ENCODE peak calls at places on chromosomes 1 and 21, in four cellular contexts. P is fibroblast of lung; U is CD4-positive, alpha-beta T cell; N is Calu3. E is an unnamed sample.

GRCh38 chr21:26842976-26843911 is 2.0 kb downstream of the ADAMTS1 start:
- DNase-seq in P (peak; percentile 94), N (peak; percentile 82), U (no peak), E (peak; percentile 96)

GRCh38 chr1:109570414-109570813 is 22.0 kb downstream of the GNAI3 start:
- DNase-seq in P (peak; percentile 69), U (no peak), N (peak; percentile 27), E (no peak)

GRCh38 chr1:186806477-186806876 is 22.3 kb upstream of the PLA2G4A start:
- DNase-seq in N (peak; percentile 70), P (peak; percentile 14), U (no peak), E (peak; percentile 19)

GRCh38 chr1:47435506-47436303 is 2.1 kb upstream of the FOXD2 start:
- DNase-seq in N (no peak), U (no peak), P (no peak), E (no peak)

GRCh38 chr1:151851886-151852285 is 1.6 kb downstream of the THEM5 start:
- DNase-seq in U (no peak), N (no peak), P (no peak), E (no peak)

GRCh38 chr1:113792986-113793385 is 19.3 kb downstream of the RSBN1 start:
- DNase-seq in U (no peak), N (no peak), P (peak; percentile 67), E (peak; percentile 58)

GRCh38 chr1:60596791-60597748 is 485.3 kb upstream of the NFIA start:
- DNase-seq in N (no peak), P (peak; percentile 88), U (no peak), E (no peak)

GRCh38 chr1:44030606-44031050 is 634 bp downstream of the SLC6A9 start:
- DNase-seq in N (peak; percentile 70), U (no peak), P (peak; percentile 45), E (no peak)

GRCh38 chr21:25689226-25689625 is 45.5 kb downstream of the ATP5PF start:
- DNase-seq in N (no peak), P (peak; percentile 25), U (no peak), E (no peak)

GRCh38 chr21:25186278-25186677 is 421.0 kb downstream of the MRPL39 start:
- DNase-seq in U (no peak), P (peak; percentile 10), N (no peak), E (no peak)

GRCh38 chr1:115183711-115184259 is 94.5 kb upstream of the TSPAN2 start:
- DNase-seq in N (no peak), U (no peak), P (peak; percentile 38), E (no peak)

GRCh38 chr21:39444406-39445145 is 1.0 kb downstream of the LCA5L start:
- DNase-seq in N (no peak), U (no peak), P (peak; percentile 85), E (peak; percentile 53)

GRCh38 chr21:45850181-45850580 is 131.4 kb upstream of the COL6A1 start:
- DNase-seq in N (no peak), P (no peak), U (no peak), E (no peak)

DNA sequence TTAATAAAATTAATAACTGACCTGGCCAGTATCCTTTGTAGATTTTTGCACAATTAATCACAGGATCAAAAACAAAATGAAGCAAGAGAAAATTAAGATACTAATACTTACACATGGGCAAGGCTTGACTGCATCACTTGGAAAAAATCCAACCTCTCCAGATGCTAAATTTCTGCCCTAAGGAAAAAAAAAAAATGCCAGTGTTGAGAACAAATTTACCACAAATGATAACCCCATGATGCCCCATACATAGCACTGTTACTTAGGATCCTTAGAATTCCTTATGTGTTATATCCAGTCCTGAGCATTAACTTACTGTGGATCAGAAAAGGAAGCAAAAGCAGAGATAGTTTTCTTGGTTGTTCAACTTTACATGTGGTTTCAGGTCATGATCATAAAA is 347.5 kb downstream of the VAV3 start:
- DNase-seq in U (no peak), P (no peak), N (no peak), E (no peak)
- TF ChIP-seq CTCF in U (no peak), P (no peak), N (no peak), E (no peak)

DNA sequence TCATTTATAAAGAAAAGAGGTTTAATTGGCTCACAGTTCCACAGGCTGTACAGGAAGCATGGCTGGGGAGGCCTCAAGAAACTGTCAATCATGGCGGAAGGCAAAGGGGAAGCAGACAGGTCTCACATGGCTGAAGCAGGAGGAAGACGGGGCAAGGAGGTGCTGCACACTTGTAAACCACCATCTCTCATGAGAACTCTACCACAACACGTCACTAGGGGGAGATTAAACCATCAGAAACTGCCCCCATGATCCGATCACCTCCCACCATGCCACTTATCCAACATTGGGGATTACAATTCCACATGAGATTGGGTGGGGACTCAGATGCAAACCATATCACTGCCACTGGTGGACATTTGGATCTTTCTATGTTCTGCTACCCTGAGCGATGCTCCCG is 351.4 kb downstream of the NPHP4 start:
- DNase-seq in P (no peak), N (no peak), U (no peak), E (no peak)
- TF ChIP-seq CTCF in P (no peak), N (no peak), U (no peak), E (no peak)

GRCh38 chr21:29029524-29029923 is 5.1 kb downstream of the USP16 start:
- DNase-seq in U (no peak), P (no peak), N (no peak), E (no peak)

GRCh38 chr21:29024474-29025327 is at the start of gene USP16:
- DNase-seq in U (peak; percentile 86), N (peak; percentile 88), P (peak; percentile 100), E (peak; percentile 100)

GRCh38 chr21:29022141-29022540 is 2.3 kb upstream of the USP16 start:
- DNase-seq in N (no peak), U (no peak), P (no peak), E (no peak)

GRCh38 chr21:29030909-29031308 is 6.4 kb downstream of the USP16 start:
- DNase-seq in N (no peak), U (no peak), P (no peak), E (no peak)

GRCh38 chr21:29025328-29025713 is 853 bp downstream of the USP16 start:
- DNase-seq in P (peak; percentile 26), N (no peak), U (no peak), E (peak; percentile 38)
- TF ChIP-seq CTCF in P (no peak), N (no peak), U (no peak), E (no peak)

GRCh38 chr1:234861024-234861620 is 251.1 kb upstream of the IRF2BP2 start:
- DNase-seq in N (no peak), P (no peak), U (no peak), E (no peak)
- TF ChIP-seq CTCF in N (no peak), P (no peak), U (no peak), E (no peak)

DNA sequence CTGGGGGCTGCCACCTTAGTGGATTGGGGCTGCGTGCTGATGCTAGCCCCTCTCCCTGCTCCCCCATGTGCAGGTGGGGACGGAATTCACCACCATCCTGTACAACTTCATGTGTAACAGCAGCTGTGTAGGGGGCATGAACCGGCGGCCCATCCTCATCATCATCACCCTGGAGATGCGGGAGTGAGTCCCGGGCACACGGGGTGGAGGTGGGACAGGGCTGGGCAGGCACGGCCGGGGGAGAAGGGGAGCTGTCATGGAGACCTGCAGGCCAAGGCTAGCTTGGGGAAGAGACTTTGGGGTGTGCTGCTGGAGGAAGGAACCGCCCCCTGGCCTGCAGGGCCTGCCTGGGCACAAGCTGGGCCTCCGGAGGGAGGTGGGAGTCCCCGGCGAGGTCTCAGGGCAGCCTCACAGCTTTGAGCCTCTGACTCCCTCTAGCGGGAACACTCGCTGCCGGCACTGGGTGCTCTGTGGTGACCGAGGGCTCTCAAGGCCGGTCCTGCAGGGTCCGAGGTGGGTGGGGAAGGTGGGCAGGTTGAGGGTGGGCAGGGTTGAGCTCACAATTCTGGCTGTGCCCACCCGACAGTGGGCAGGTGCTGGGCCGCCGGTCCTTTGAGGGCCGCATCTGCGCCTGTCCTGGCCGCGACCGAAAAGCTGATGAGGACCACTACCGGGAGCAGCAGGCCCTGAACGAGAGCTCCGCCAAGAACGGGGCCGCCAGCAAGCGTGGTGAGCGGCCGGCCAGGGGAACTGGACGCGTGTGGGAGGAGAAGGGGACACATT is 25.0 kb upstream of the CCDC27 start:
- DNase-seq in U (no peak), P (no peak), N (no peak), E (no peak)
- TF ChIP-seq CTCF in U (no peak), P (peak; percentile 37), N (no peak), E (peak; percentile 55)

DNA sequence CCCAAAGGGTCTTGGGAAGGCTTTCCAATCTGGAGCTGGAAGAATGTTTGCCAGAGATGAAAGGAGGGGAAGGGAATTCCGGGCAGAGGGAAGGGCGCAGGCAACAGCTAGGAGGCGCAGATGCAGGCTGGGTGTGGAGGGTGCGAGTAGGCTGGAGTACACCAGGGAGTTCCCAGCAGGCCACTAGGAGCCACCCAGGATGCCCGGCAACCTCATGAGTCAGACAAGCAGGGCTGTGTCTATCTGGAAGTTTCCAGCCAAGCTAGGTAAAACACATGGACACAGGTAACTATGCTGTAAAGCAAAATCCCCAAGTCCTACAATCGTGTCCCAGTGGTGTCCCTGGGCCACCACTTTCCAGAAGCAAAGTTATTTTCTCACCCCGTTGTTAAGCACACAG is 998 bp upstream of the NBL1 start:
- DNase-seq in N (peak; percentile 58), U (no peak), P (peak; percentile 42), E (peak; percentile 74)
- TF ChIP-seq CTCF in N (no peak), U (no peak), P (no peak), E (peak; percentile 60)

DNA sequence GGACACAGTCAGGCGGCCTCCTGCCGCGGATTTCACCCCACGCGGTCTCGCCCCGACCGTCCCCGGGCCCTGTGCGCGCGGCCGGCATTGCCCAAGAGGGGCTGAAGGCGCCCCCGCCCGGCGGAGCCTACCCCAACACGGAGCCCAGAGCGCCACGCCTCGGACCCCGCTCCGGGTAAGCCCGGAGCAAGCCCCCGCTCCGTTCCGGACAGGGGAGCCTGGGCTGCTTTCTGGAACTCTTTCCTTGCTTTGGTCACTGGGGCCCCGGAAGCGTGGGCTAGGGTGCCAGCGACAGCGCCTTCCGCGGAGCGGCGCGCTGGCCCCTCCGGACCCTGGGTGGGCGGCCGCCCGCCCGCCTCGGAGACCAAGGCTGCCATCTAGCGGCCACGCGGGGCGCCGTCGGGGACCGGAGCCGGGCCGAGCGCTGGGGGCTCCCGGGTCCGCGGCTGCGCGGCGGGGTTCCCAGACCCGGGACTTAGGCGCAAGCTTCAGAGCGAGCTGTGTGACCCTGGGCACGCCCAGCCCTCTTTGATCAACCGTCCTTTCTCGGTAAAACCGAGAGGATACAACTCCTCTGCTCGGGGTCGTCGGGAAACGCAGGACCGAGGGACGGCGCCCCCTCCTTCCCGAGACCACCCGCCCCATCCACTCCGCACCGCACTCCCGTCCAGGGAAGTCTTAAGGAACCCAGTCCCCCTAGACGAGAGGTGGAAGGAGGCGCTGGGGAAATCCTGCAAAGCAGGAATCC is 41.4 kb downstream of the RRAGC start:
- DNase-seq in P (no peak), N (peak; percentile 60), U (peak; percentile 40), E (no peak)
- TF ChIP-seq CTCF in P (peak; percentile 18), N (peak; percentile 93), U (peak; percentile 71), E (peak; percentile 91)

GRCh38 chr1:1787206-1787605 is 8.9 kb upstream of the NADK start:
- DNase-seq in N (no peak), U (no peak), P (no peak), E (no peak)

GRCh38 chr1:1788136-1788535 is 9.9 kb upstream of the NADK start:
- DNase-seq in U (no peak), N (no peak), P (no peak), E (no peak)

GRCh38 chr1:1785666-1786065 is 7.4 kb upstream of the NADK start:
- DNase-seq in N (no peak), P (no peak), U (no peak), E (no peak)

GRCh38 chr1:1784933-1785332 is 6.7 kb upstream of the NADK start:
- DNase-seq in P (no peak), N (no peak), U (no peak), E (no peak)

GRCh38 chr1:1788646-1789431 is 10.6 kb upstream of the NADK start:
- DNase-seq in N (peak; percentile 12), P (no peak), U (no peak), E (no peak)
- TF ChIP-seq CTCF in N (no peak), P (peak; percentile 36), U (peak; percentile 14), E (peak; percentile 65)

E was measured in HFFc6.